ENCODE peak calls at places on chromosome 18, in seven cellular contexts. One of them, this sample, is unnamed.

GRCh38 chr18:53991805-53992204 is 232.7 kb downstream of the MBD2 start:
- DNase-seq in dorsolateral prefrontal cortex: no peak
- DNase-seq in endodermal cell: no peak
- DNase-seq in fibroblast of pulmonary artery: peak; percentile 24
- DNase-seq in tibial artery: no peak
- DNase-seq in HCT116: no peak
- DNase-seq in hepatocyte: no peak
- DNase-seq in this sample: peak; percentile 53

GRCh38 chr18:3530807-3531206 is 80.8 kb downstream of the TGIF1 start:
- DNase-seq in dorsolateral prefrontal cortex: no peak
- DNase-seq in endodermal cell: no peak
- DNase-seq in fibroblast of pulmonary artery: no peak
- DNase-seq in tibial artery: no peak
- DNase-seq in HCT116: no peak
- DNase-seq in hepatocyte: no peak
- DNase-seq in this sample: no peak

GRCh38 chr18:10015288-10015701 is 101.5 kb downstream of the VAPA start:
- DNase-seq in dorsolateral prefrontal cortex: no peak
- DNase-seq in endodermal cell: peak; percentile 24
- DNase-seq in fibroblast of pulmonary artery: peak; percentile 46
- DNase-seq in tibial artery: no peak
- DNase-seq in HCT116: no peak
- DNase-seq in hepatocyte: peak; percentile 26
- DNase-seq in this sample: peak; percentile 26

GRCh38 chr18:63410792-63411191 is 11.5 kb downstream of the VPS4B start:
- DNase-seq in dorsolateral prefrontal cortex: no peak
- DNase-seq in endodermal cell: no peak
- DNase-seq in fibroblast of pulmonary artery: peak; percentile 50
- DNase-seq in tibial artery: no peak
- DNase-seq in HCT116: no peak
- DNase-seq in hepatocyte: peak; percentile 57
- DNase-seq in this sample: peak; percentile 77

GRCh38 chr18:813405-814071 is 1.5 kb upstream of the YES1 start:
- DNase-seq in dorsolateral prefrontal cortex: no peak
- DNase-seq in endodermal cell: no peak
- DNase-seq in fibroblast of pulmonary artery: peak; percentile 54
- DNase-seq in tibial artery: no peak
- DNase-seq in HCT116: no peak
- DNase-seq in hepatocyte: no peak
- DNase-seq in this sample: no peak

GRCh38 chr18:9827856-9828793 is 57.6 kb upstream of the TXNDC2 start:
- DNase-seq in dorsolateral prefrontal cortex: peak; percentile 40
- DNase-seq in endodermal cell: peak; percentile 24
- DNase-seq in fibroblast of pulmonary artery: peak; percentile 99
- DNase-seq in tibial artery: peak; percentile 72
- DNase-seq in HCT116: peak; percentile 97
- DNase-seq in hepatocyte: peak; percentile 62
- DNase-seq in this sample: peak; percentile 99

GRCh38 chr18:9716780-9717563 is 8.9 kb downstream of the RAB31 start:
- DNase-seq in dorsolateral prefrontal cortex: no peak
- DNase-seq in endodermal cell: no peak
- DNase-seq in fibroblast of pulmonary artery: no peak
- DNase-seq in tibial artery: no peak
- DNase-seq in HCT116: no peak
- DNase-seq in hepatocyte: no peak
- DNase-seq in this sample: no peak

GRCh38 chr18:31269508-31270074 is 48.4 kb upstream of the DSG1 start:
- DNase-seq in dorsolateral prefrontal cortex: no peak
- DNase-seq in endodermal cell: no peak
- DNase-seq in fibroblast of pulmonary artery: no peak
- DNase-seq in tibial artery: no peak
- DNase-seq in HCT116: no peak
- DNase-seq in hepatocyte: peak; percentile 46
- DNase-seq in this sample: no peak

GRCh38 chr18:29157057-29157780 is 980.3 kb upstream of the CDH2 start:
- DNase-seq in dorsolateral prefrontal cortex: no peak
- DNase-seq in endodermal cell: no peak
- DNase-seq in fibroblast of pulmonary artery: no peak
- DNase-seq in tibial artery: no peak
- DNase-seq in HCT116: peak; percentile 35
- DNase-seq in hepatocyte: no peak
- DNase-seq in this sample: peak; percentile 33

GRCh38 chr18:6648581-6648980 is 80.9 kb upstream of the ARHGAP28 start:
- DNase-seq in dorsolateral prefrontal cortex: no peak
- DNase-seq in endodermal cell: no peak
- DNase-seq in fibroblast of pulmonary artery: no peak
- DNase-seq in tibial artery: no peak
- DNase-seq in HCT116: no peak
- DNase-seq in hepatocyte: no peak
- DNase-seq in this sample: no peak

GRCh38 chr18:13810950-13811485 is 12.9 kb upstream of the MC5R start:
- DNase-seq in dorsolateral prefrontal cortex: no peak
- DNase-seq in endodermal cell: no peak
- DNase-seq in fibroblast of pulmonary artery: no peak
- DNase-seq in tibial artery: no peak
- DNase-seq in HCT116: no peak
- DNase-seq in hepatocyte: no peak
- DNase-seq in this sample: no peak

GRCh38 chr18:34740724-34741123 is 30.6 kb downstream of the DTNA start:
- DNase-seq in dorsolateral prefrontal cortex: no peak
- DNase-seq in endodermal cell: no peak
- DNase-seq in fibroblast of pulmonary artery: no peak
- DNase-seq in tibial artery: no peak
- DNase-seq in HCT116: no peak
- DNase-seq in hepatocyte: no peak
- DNase-seq in this sample: no peak

GRCh38 chr18:9419956-9420631 is 55.2 kb upstream of the RALBP1 start:
- DNase-seq in dorsolateral prefrontal cortex: no peak
- DNase-seq in endodermal cell: no peak
- DNase-seq in fibroblast of pulmonary artery: no peak
- DNase-seq in tibial artery: no peak
- DNase-seq in HCT116: no peak
- DNase-seq in hepatocyte: no peak
- DNase-seq in this sample: peak; percentile 17

GRCh38 chr18:662197-662596 is 4.7 kb downstream of the TYMS start:
- DNase-seq in dorsolateral prefrontal cortex: no peak
- DNase-seq in endodermal cell: no peak
- DNase-seq in fibroblast of pulmonary artery: no peak
- DNase-seq in tibial artery: no peak
- DNase-seq in HCT116: no peak
- DNase-seq in hepatocyte: no peak
- DNase-seq in this sample: no peak

GRCh38 chr18:8967573-8967972 is 134.9 kb upstream of the NDUFV2 start:
- DNase-seq in dorsolateral prefrontal cortex: no peak
- DNase-seq in endodermal cell: no peak
- DNase-seq in fibroblast of pulmonary artery: no peak
- DNase-seq in tibial artery: no peak
- DNase-seq in HCT116: no peak
- DNase-seq in hepatocyte: no peak
- DNase-seq in this sample: no peak

GRCh38 chr18:21194871-21195771 is 46.9 kb upstream of the GREB1L start:
- DNase-seq in dorsolateral prefrontal cortex: no peak
- DNase-seq in endodermal cell: no peak
- DNase-seq in fibroblast of pulmonary artery: peak; percentile 68
- DNase-seq in tibial artery: no peak
- DNase-seq in HCT116: peak; percentile 79
- DNase-seq in hepatocyte: peak; percentile 42
- DNase-seq in this sample: peak; percentile 51

GRCh38 chr18:2089416-2089815 is 481.9 kb downstream of the METTL4 start:
- DNase-seq in dorsolateral prefrontal cortex: no peak
- DNase-seq in endodermal cell: no peak
- DNase-seq in fibroblast of pulmonary artery: no peak
- DNase-seq in tibial artery: no peak
- DNase-seq in HCT116: no peak
- DNase-seq in hepatocyte: no peak
- DNase-seq in this sample: no peak

GRCh38 chr18:2082676-2083075 is 488.6 kb downstream of the METTL4 start:
- DNase-seq in dorsolateral prefrontal cortex: no peak
- DNase-seq in endodermal cell: no peak
- DNase-seq in fibroblast of pulmonary artery: no peak
- DNase-seq in tibial artery: no peak
- DNase-seq in HCT116: no peak
- DNase-seq in hepatocyte: no peak
- DNase-seq in this sample: no peak

GRCh38 chr18:2086439-2086838 is 484.9 kb downstream of the METTL4 start:
- DNase-seq in dorsolateral prefrontal cortex: no peak
- DNase-seq in endodermal cell: no peak
- DNase-seq in fibroblast of pulmonary artery: no peak
- DNase-seq in tibial artery: no peak
- DNase-seq in HCT116: no peak
- DNase-seq in hepatocyte: no peak
- DNase-seq in this sample: no peak

GRCh38 chr18:2087877-2088673 is 483.2 kb downstream of the METTL4 start:
- DNase-seq in dorsolateral prefrontal cortex: no peak
- DNase-seq in endodermal cell: no peak
- DNase-seq in fibroblast of pulmonary artery: peak; percentile 96
- DNase-seq in tibial artery: peak; percentile 29
- DNase-seq in HCT116: no peak
- DNase-seq in hepatocyte: peak; percentile 14
- DNase-seq in this sample: no peak

DNA sequence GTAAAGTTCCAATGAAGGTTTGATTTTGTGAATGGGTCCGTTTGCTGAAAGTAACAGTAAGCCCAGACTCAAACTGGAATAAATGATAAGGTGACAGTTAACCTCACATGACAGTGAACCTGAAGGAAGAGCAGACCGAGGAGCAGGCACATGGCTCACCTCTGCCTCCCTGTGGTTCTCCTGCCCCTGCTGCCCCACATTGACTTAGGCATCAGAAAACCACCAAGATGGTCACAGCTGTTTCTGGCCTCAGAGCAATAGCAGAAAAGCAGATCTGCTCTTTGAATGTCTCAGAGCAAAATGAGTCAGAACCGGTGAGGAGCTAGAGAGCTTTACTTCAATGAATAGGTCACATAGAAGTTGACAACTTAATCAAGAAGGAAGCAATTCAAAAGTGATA is 487.6 kb downstream of the METTL4 start:
- DNase-seq in dorsolateral prefrontal cortex: no peak
- DNase-seq in endodermal cell: peak; percentile 80
- DNase-seq in fibroblast of pulmonary artery: no peak
- DNase-seq in tibial artery: no peak
- DNase-seq in HCT116: no peak
- DNase-seq in hepatocyte: peak; percentile 41
- DNase-seq in this sample: no peak
- TF ChIP-seq CTCF in dorsolateral prefrontal cortex: no peak
- TF ChIP-seq CTCF in endodermal cell: peak; percentile 90
- TF ChIP-seq CTCF in fibroblast of pulmonary artery: peak; percentile 12
- TF ChIP-seq CTCF in tibial artery: no peak
- TF ChIP-seq CTCF in HCT116: peak; percentile 34
- TF ChIP-seq CTCF in hepatocyte: peak; percentile 42
- TF ChIP-seq CTCF in this sample: no peak

GRCh38 chr18:51801515-51801914 is 538.5 kb upstream of the DCC start:
- DNase-seq in dorsolateral prefrontal cortex: no peak
- DNase-seq in endodermal cell: no peak
- DNase-seq in fibroblast of pulmonary artery: no peak
- DNase-seq in tibial artery: no peak
- DNase-seq in HCT116: no peak
- DNase-seq in hepatocyte: no peak
- DNase-seq in this sample: no peak
- H3K4me3 ChIP-seq in dorsolateral prefrontal cortex: no peak overlapping the region
- H3K4me3 ChIP-seq in endodermal cell: no peak overlapping the region
- H3K4me3 ChIP-seq in fibroblast of pulmonary artery: no peak overlapping the region
- H3K4me3 ChIP-seq in tibial artery: no peak overlapping the region
- H3K4me3 ChIP-seq in HCT116: no peak overlapping the region
- H3K4me3 ChIP-seq in hepatocyte: no peak overlapping the region
- H3K4me3 ChIP-seq in this sample: no peak overlapping the region

GRCh38 chr18:32929213-32929612 is 156.4 kb upstream of the KLHL14 start:
- DNase-seq in dorsolateral prefrontal cortex: no peak
- DNase-seq in endodermal cell: no peak
- DNase-seq in fibroblast of pulmonary artery: peak; percentile 28
- DNase-seq in tibial artery: no peak
- DNase-seq in HCT116: no peak
- DNase-seq in hepatocyte: no peak
- DNase-seq in this sample: no peak

GRCh38 chr18:32934201-32934600 is 161.4 kb upstream of the KLHL14 start:
- DNase-seq in dorsolateral prefrontal cortex: no peak
- DNase-seq in endodermal cell: no peak
- DNase-seq in fibroblast of pulmonary artery: no peak
- DNase-seq in tibial artery: no peak
- DNase-seq in HCT116: no peak
- DNase-seq in hepatocyte: no peak
- DNase-seq in this sample: no peak

DNA sequence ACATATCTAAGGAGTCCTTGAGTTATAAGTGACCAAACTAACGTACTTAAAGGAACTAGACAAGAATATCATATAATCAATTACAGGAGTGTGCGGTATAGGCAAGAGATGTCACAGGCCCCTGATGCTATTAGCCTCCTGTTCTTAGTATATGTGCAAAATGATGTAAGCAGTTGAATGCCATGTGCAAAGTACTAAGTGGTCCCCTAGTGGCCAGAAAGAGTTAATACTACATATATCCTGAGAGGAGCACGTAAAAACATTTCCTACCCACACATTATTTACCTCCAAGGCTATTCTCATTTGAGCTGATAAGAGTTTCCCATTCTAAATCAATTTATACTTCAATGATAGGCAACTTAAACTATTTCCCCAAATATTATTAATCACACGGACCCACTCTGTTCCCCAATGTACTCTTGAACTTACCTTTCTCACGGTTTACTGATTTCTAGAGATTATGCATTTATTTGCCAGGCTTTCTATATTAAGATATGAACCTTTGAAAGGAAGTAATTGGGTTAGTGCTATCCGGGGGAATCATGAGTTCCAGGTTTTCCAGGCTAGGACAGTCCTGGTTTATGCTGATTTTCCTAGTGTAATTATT is 158.0 kb upstream of the KLHL14 start:
- DNase-seq in dorsolateral prefrontal cortex: no peak
- DNase-seq in endodermal cell: no peak
- DNase-seq in fibroblast of pulmonary artery: peak; percentile 68
- DNase-seq in tibial artery: no peak
- DNase-seq in HCT116: peak; percentile 2
- DNase-seq in hepatocyte: peak; percentile 62
- DNase-seq in this sample: peak; percentile 70
- TF ChIP-seq CTCF in dorsolateral prefrontal cortex: peak; percentile 32
- TF ChIP-seq CTCF in endodermal cell: peak; percentile 86
- TF ChIP-seq CTCF in fibroblast of pulmonary artery: peak; percentile 76
- TF ChIP-seq CTCF in tibial artery: no peak
- TF ChIP-seq CTCF in HCT116: no peak
- TF ChIP-seq CTCF in hepatocyte: peak; percentile 60
- TF ChIP-seq CTCF in this sample: peak; percentile 74

GRCh38 chr18:55778731-55779460 is 190.9 kb upstream of the TCF4 start:
- DNase-seq in dorsolateral prefrontal cortex: no peak
- DNase-seq in endodermal cell: no peak
- DNase-seq in fibroblast of pulmonary artery: peak; percentile 38
- DNase-seq in tibial artery: no peak
- DNase-seq in HCT116: no peak
- DNase-seq in hepatocyte: no peak
- DNase-seq in this sample: no peak

GRCh38 chr18:55779461-55779710 is 191.4 kb upstream of the TCF4 start:
- DNase-seq in dorsolateral prefrontal cortex: peak; percentile 39
- DNase-seq in endodermal cell: no peak
- DNase-seq in fibroblast of pulmonary artery: peak; percentile 26
- DNase-seq in tibial artery: no peak
- DNase-seq in HCT116: no peak
- DNase-seq in hepatocyte: no peak
- DNase-seq in this sample: no peak

GRCh38 chr18:55781481-55781957 is 193.5 kb upstream of the TCF4 start:
- DNase-seq in dorsolateral prefrontal cortex: peak; percentile 79
- DNase-seq in endodermal cell: peak; percentile 86
- DNase-seq in fibroblast of pulmonary artery: peak; percentile 91
- DNase-seq in tibial artery: no peak
- DNase-seq in HCT116: no peak
- DNase-seq in hepatocyte: peak; percentile 73
- DNase-seq in this sample: peak; percentile 80

GRCh38 chr18:55779711-55780590 is 192.0 kb upstream of the TCF4 start:
- DNase-seq in dorsolateral prefrontal cortex: peak; percentile 46
- DNase-seq in endodermal cell: peak; percentile 78
- DNase-seq in fibroblast of pulmonary artery: peak; percentile 54
- DNase-seq in tibial artery: no peak
- DNase-seq in HCT116: no peak
- DNase-seq in hepatocyte: peak; percentile 54
- DNase-seq in this sample: peak; percentile 19

GRCh38 chr18:55780591-55781071 is 192.6 kb upstream of the TCF4 start:
- DNase-seq in dorsolateral prefrontal cortex: no peak
- DNase-seq in endodermal cell: no peak
- DNase-seq in fibroblast of pulmonary artery: peak; percentile 60
- DNase-seq in tibial artery: no peak
- DNase-seq in HCT116: no peak
- DNase-seq in hepatocyte: no peak
- DNase-seq in this sample: peak; percentile 39
- H3K4me3 ChIP-seq in dorsolateral prefrontal cortex: peak overlapping the region; percentile 55
- H3K4me3 ChIP-seq in endodermal cell: peak overlapping the region; percentile 81
- H3K4me3 ChIP-seq in fibroblast of pulmonary artery: peak overlapping the region; percentile 63
- H3K4me3 ChIP-seq in tibial artery: peak overlapping the region; percentile 48
- H3K4me3 ChIP-seq in HCT116: no peak overlapping the region
- H3K4me3 ChIP-seq in hepatocyte: peak overlapping the region; percentile 48
- H3K4me3 ChIP-seq in this sample: peak overlapping the region; percentile 56